ENCODE peak calls at places on chromosomes 6 and 20, in eight cellular contexts. I is body of pancreas, L is HepG2, D is A549, Y is right lobe of liver, U is heart left ventricle, E is uterus, R is GM12878. M is an unnamed sample.

GRCh38 chr20:15619341-15619740 is 953.9 kb downstream of the KIF16B start:
- DNase-seq in D (no peak), U (no peak), Y (no peak), L (no peak), R (no peak), E (no peak), I (no peak), M (no peak)

GRCh38 chr6:147194652-147195403 is 9.4 kb upstream of the STXBP5 start:
- DNase-seq in E (no peak), L (no peak), R (no peak), U (no peak), I (no peak), D (no peak), Y (no peak), M (no peak)

GRCh38 chr6:111361648-111362047 is 121.4 kb downstream of the REV3L start:
- DNase-seq in I (no peak), L (peak; percentile 39), D (peak; percentile 3), Y (no peak), U (peak; percentile 22), E (no peak), R (no peak), M (no peak)

GRCh38 chr6:17042422-17043147 is 59.3 kb upstream of the STMND1 start:
- DNase-seq in E (no peak), D (peak; percentile 8), I (peak; percentile 63), L (peak; percentile 20), Y (peak; percentile 63), U (peak; percentile 18), R (no peak), M (no peak)

GRCh38 chr20:15310361-15310760 is 972.9 kb upstream of the FLRT3 start:
- DNase-seq in Y (no peak), I (no peak), D (no peak), L (no peak), R (no peak), E (no peak), U (no peak), M (no peak)

GRCh38 chr6:53795254-53795701 is 473 bp downstream of the LRRC1 start:
- DNase-seq in Y (no peak), E (no peak), I (no peak), L (no peak), R (no peak), U (no peak), D (no peak), M (no peak)

GRCh38 chr6:72552938-72553337 is 68.9 kb upstream of the KCNQ5 start:
- DNase-seq in I (no peak), D (no peak), U (no peak), E (no peak), R (no peak), Y (no peak), L (no peak), M (no peak)

GRCh38 chr6:161139766-161140553 is 133.9 kb downstream of the AGPAT4 start:
- DNase-seq in Y (no peak), D (no peak), R (no peak), U (no peak), L (no peak), I (no peak), E (no peak), M (no peak)

GRCh38 chr6:3228791-3229565 is 1.5 kb upstream of the TUBB2B start:
- DNase-seq in R (no peak), Y (no peak), L (no peak), I (no peak), E (no peak), U (no peak), D (no peak), M (no peak)

GRCh38 chr6:45835725-45836437 is 179.8 kb downstream of the CLIC5 start:
- DNase-seq in Y (no peak), D (no peak), R (no peak), U (no peak), I (no peak), L (no peak), E (no peak), M (no peak)

GRCh38 chr6:2038096-2038495 is 207.3 kb downstream of the GMDS start:
- DNase-seq in L (no peak), D (no peak), E (no peak), U (no peak), I (no peak), Y (no peak), R (no peak), M (no peak)

GRCh38 chr20:48731581-48731980 is 96.2 kb downstream of the PREX1 start:
- DNase-seq in R (no peak), L (no peak), U (no peak), E (no peak), Y (no peak), I (no peak), D (no peak), M (no peak)

GRCh38 chr6:73455865-73456629 is 4.0 kb upstream of the CGAS start:
- DNase-seq in R (no peak), L (peak; percentile 50), E (no peak), U (no peak), I (no peak), Y (no peak), D (no peak), M (no peak)

GRCh38 chr6:34196833-34197195 is 39.9 kb upstream of the HMGA1 start:
- DNase-seq in D (no peak), R (no peak), L (no peak), E (no peak), I (no peak), U (no peak), Y (no peak), M (no peak)

GRCh38 chr20:48260370-48260769 is 475.1 kb upstream of the SULF2 start:
- DNase-seq in E (peak; percentile 24), L (no peak), R (no peak), I (no peak), Y (no peak), U (peak; percentile 66), D (no peak), M (no peak)

GRCh38 chr6:22098623-22099022 is 198.2 kb downstream of the PRL start:
- DNase-seq in I (no peak), E (no peak), U (no peak), R (no peak), Y (no peak), L (no peak), D (no peak), M (no peak)

GRCh38 chr6:155493694-155494143 is 38.1 kb upstream of the NOX3 start:
- DNase-seq in R (peak; percentile 56), U (peak; percentile 12), Y (no peak), L (peak; percentile 91), I (no peak), D (peak; percentile 79), E (peak; percentile 48), M (peak; percentile 61)

GRCh38 chr6:17527076-17527475 is 73.0 kb upstream of the FAM8A1 start:
- DNase-seq in I (no peak), R (no peak), D (no peak), L (no peak), E (no peak), U (no peak), Y (no peak), M (no peak)

GRCh38 chr20:37661536-37661935 is 32.3 kb upstream of the CTNNBL1 start:
- DNase-seq in I (no peak), R (no peak), U (no peak), L (no peak), D (no peak), Y (no peak), E (no peak), M (no peak)
- TF ChIP-seq POLR2A in I (no peak), R (no peak), U (no peak), L (no peak), D (no peak), Y (no peak), E (no peak), M (no peak)

DNA sequence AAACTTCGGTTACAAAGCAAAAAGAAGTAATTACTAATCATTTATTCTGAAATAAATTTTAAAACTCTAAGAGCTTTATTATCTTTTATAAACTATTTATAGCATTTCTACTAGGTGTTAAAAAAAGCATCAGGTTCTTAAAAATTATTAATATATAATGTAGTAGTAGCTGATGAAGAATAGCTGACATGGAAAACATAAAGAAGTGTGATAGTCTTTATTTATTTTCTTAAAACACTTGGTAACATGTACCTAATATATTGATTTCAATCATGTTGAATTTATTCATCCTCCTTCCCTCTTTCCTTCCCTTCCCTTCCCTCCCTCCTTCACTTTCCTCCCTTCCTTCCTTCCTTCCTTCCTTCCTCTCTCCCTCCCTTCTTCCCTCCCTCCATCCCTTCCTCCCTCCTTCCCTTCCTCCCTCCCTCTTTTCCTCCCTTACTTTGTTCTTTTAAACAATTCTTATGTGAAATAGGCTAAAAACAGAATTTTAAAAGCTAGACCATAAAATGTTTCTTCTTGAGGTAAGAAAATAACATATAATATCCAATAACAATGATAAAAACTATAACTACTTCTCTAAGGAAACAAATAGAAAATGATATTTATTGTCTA is 913.9 kb upstream of the MAP3K7 start:
- DNase-seq in Y (no peak), I (no peak), U (no peak), L (no peak), R (no peak), E (no peak), D (no peak), M (no peak)
- H3K4me1 ChIP-seq in Y (no peaks in the 10 kb centered on the region), I (no peaks in the 10 kb centered on the region), U (no peaks in the 10 kb centered on the region), L (no peaks in the 10 kb centered on the region), R (no peaks in the 10 kb centered on the region), E (no peaks in the 10 kb centered on the region), D (no peaks in the 10 kb centered on the region), M (no peaks in the 10 kb centered on the region)

DNA sequence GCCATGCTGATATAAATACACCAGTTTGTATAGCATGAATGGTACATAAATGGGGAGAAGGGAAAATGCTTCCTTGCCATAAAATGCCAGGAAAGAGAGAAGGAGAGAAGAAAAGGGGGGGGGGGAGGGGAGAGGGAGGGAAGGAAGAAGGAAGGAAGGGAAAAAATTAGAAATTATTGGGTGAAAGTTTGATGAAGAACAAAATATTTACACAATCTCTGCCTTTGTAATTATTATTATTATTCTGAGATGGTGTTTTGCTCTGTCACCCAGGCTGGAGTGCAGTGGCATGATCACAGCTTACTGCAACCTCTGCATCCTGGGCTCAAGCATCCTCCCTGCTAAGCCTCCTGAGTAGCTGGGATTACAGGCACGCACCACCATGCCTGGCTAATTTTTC is 10.2 kb upstream of the ZDHHC14 start:
- DNase-seq in E (no peak), D (no peak), Y (no peak), U (no peak), L (no peak), R (no peak), I (no peak), M (no peak)
- TF ChIP-seq POLR2A in E (no peak), D (no peak), Y (no peak), U (no peak), L (no peak), R (no peak), I (no peak), M (no peak)

DNA sequence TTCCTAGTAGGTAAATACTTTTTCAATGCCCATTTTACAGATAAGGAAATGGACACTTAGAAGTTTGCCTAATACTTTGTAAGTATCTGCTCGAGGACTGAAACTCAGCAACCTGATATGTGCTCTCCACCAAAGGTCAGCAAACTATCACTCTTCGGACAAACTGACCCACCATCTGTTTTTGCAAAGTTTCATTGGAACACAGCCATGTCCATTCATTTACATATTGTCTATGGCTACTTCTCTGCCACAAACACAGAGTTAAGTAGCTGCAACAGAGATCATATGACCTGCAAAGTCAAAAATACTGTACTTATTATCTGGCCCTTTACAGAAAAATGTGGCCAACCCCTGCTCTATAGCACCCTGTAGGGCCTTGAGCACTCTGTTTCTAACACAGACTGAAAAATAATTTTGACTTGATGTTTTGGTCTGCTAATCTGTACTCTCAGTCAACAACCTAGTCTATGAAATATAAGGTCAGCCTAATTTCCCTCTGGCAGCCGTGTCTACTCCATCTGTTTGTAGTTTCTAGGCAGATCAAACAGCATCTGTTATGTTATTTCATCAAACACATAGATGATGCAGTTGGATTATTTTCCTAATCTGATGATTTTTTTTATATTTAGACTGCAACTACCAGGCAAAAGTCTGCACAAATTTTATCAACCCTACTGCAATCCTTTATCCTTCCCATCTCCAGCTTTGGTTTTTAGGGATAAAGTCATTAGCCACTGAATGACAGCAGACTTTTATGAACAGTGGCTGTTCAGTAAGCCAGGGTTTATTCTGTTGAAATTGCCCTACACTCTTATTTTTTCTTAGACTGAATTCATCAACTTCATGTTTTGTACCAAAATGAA is 41.4 kb upstream of the BEND6 start:
- DNase-seq in U (no peak), D (no peak), R (no peak), L (no peak), Y (no peak), E (no peak), I (no peak), M (no peak)
- H3K4me1 ChIP-seq in U (no peaks in the 10 kb centered on the region), D (peaks cover 20% of the 10 kb centered on the region), R (peaks cover 4% of the 10 kb centered on the region), L (no peaks in the 10 kb centered on the region), Y (no peaks in the 10 kb centered on the region), E (no peaks in the 10 kb centered on the region), I (no peaks in the 10 kb centered on the region), M (no peaks in the 10 kb centered on the region)